ENCODE peak calls at places on chromosomes 16 and 17, in four cellular contexts. Y is effector CD4-positive, alpha-beta T cell; J is transverse colon; F is progenitor cell of endocrine pancreas. M is an unnamed sample.

GRCh38 chr17:7322520-7323194 is 6.5 kb downstream of the NEURL4 start:
- DNase-seq in J (no peak), Y (no peak), F (no peak), M (no peak)

GRCh38 chr16:24681793-24682192 is 47.7 kb upstream of the TNRC6A start:
- DNase-seq in J (no peak), Y (no peak), F (no peak), M (no peak)

GRCh38 chr16:75064403-75065148 is 52.0 kb downstream of the LDHD start:
- DNase-seq in F (no peak), J (peak; percentile 69), Y (no peak), M (no peak)

GRCh38 chr17:17445925-17446665 is 30.7 kb upstream of the MED9 start:
- DNase-seq in Y (no peak), J (peak; percentile 51), F (no peak), M (no peak)

GRCh38 chr16:10552998-10553491 is 27.4 kb downstream of the EMP2 start:
- DNase-seq in Y (no peak), F (no peak), J (peak; percentile 41), M (peak; percentile 23)

GRCh38 chr17:77330602-77331081 is 189.9 kb downstream of the SEC14L1 start:
- DNase-seq in Y (no peak), F (no peak), J (no peak), M (no peak)

GRCh38 chr16:89143201-89143741 is 28.3 kb upstream of the CDH15 start:
- DNase-seq in J (no peak), F (no peak), Y (no peak), M (no peak)

GRCh38 chr17:65079489-65079900 is 23.0 kb upstream of the GNA13 start:
- DNase-seq in J (no peak), Y (no peak), F (no peak), M (no peak)

GRCh38 chr16:69619514-69619913 is 53.7 kb downstream of the NFAT5 start:
- DNase-seq in F (no peak), Y (no peak), J (no peak), M (no peak)

GRCh38 chr17:56358651-56359050 is 205.4 kb downstream of the ANKFN1 start:
- DNase-seq in F (no peak), Y (no peak), J (no peak), M (no peak)

GRCh38 chr17:7932483-7932891 is 481 bp downstream of the CNTROB start:
- DNase-seq in F (no peak), J (peak; percentile 43), Y (no peak), M (no peak)

GRCh38 chr17:34011599-34011998 is 243.5 kb upstream of the CCL2 start:
- DNase-seq in F (no peak), J (no peak), Y (no peak), M (no peak)

GRCh38 chr16:78778724-78779004 is 679.2 kb downstream of the WWOX start:
- DNase-seq in F (no peak), Y (no peak), J (no peak), M (no peak)

GRCh38 chr17:50923611-50924010 is 57.5 kb upstream of the TOB1 start:
- DNase-seq in J (no peak), Y (no peak), F (no peak), M (no peak)

GRCh38 chr17:75277664-75278071 is 6.6 kb upstream of the MIF4GD start:
- DNase-seq in J (no peak), F (no peak), Y (no peak), M (no peak)

GRCh38 chr17:46943511-46944393 is 20.8 kb downstream of the GOSR2 start:
- DNase-seq in F (no peak), J (no peak), Y (no peak), M (no peak)

GRCh38 chr17:57561072-57561861 is 183.8 kb downstream of the CCDC182 start:
- DNase-seq in Y (no peak), F (no peak), J (no peak), M (no peak)

GRCh38 chr17:41301204-41301790 is 1.4 kb downstream of the KRTAP29-1 start:
- DNase-seq in J (no peak), F (no peak), Y (no peak), M (no peak)

GRCh38 chr17:36578671-36579070 is 13.0 kb upstream of the DHRS11 start:
- DNase-seq in F (no peak), J (no peak), Y (no peak), M (no peak)

GRCh38 chr16:6428861-6429260 is 903.8 kb upstream of the RBFOX1 start:
- DNase-seq in Y (no peak), J (no peak), F (no peak), M (no peak)

GRCh38 chr17:69819316-69820087 is 255.5 kb upstream of the KCNJ16 start:
- DNase-seq in Y (no peak), J (no peak), F (no peak), M (no peak)

GRCh38 chr17:57328109-57328882 is 72.0 kb downstream of the MSI2 start:
- DNase-seq in F (no peak), J (no peak), Y (no peak), M (no peak)

GRCh38 chr17:39402279-39402889 is 958 bp upstream of the FBXL20 start:
- DNase-seq in F (peak; percentile 78), J (peak; percentile 94), Y (peak; percentile 80), M (peak; percentile 77)

GRCh38 chr17:82300707-82301270 is 16.6 kb downstream of the CD7 start:
- DNase-seq in J (peak; percentile 84), F (peak; percentile 45), Y (peak; percentile 60), M (peak; percentile 48)

GRCh38 chr17:46154151-46154816 is 38.9 kb downstream of the KANSL1 start:
- DNase-seq in Y (no peak), F (no peak), J (no peak), M (no peak)

GRCh38 chr17:14784997-14785696 is 480.0 kb downstream of the PMP22 start:
- DNase-seq in Y (peak; percentile 14), F (no peak), J (no peak), M (peak; percentile 7)

GRCh38 chr17:50165867-50166517 is at the start of gene SGCA:
- DNase-seq in J (no peak), Y (no peak), F (no peak), M (no peak)